ENCODE peak calls at places on chromosomes 4 and X, in five cellular contexts. R, Y, P, D and G are unnamed samples.

GRCh38 chrX:353566-354535 is 32.9 kb downstream of the PPP2R3B start:
- DNase-seq in R (no peak), Y (no peak), P (no peak), D (no peak), G (no peak)

GRCh38 chrX:47351706-47352105 is 18.7 kb upstream of the ZNF157 start:
- DNase-seq in R (no peak), Y (no peak), P (no peak), D (no peak), G (peak; percentile 60)

GRCh38 chr4:142353149-142353738 is 492.9 kb downstream of the INPP4B start:
- DNase-seq in R (peak; percentile 61), Y (no peak), P (no peak), D (peak; percentile 24), G (peak; percentile 80)

GRCh38 chr4:3851211-3851610 is 85.0 kb downstream of the ADRA2C start:
- DNase-seq in R (no peak), Y (peak; percentile 63), P (no peak), D (no peak), G (peak; percentile 17)

GRCh38 chr4:117983541-117984451 is 50.5 kb upstream of the NDST3 start:
- DNase-seq in R (no peak), Y (no peak), P (no peak), D (no peak), G (peak; percentile 0)

GRCh38 chr4:128228021-128228571 is 59.5 kb downstream of the PGRMC2 start:
- DNase-seq in R (peak; percentile 11), Y (no peak), P (no peak), D (no peak), G (no peak)

GRCh38 chr4:170538821-170539473 is 449.2 kb upstream of the AADAT start:
- DNase-seq in R (no peak), Y (no peak), P (no peak), D (no peak), G (no peak)

GRCh38 chrX:134460861-134461218 is 875 bp downstream of the HPRT1 start:
- DNase-seq in R (peak; percentile 20), Y (no peak), P (no peak), D (peak; percentile 43), G (peak; percentile 1)

GRCh38 chrX:40380649-40381488 is 199.9 kb upstream of the ATP6AP2 start:
- DNase-seq in R (no peak), Y (no peak), P (peak; percentile 31), D (no peak), G (no peak)

GRCh38 chr4:137599766-137600165 is 67.5 kb upstream of the PCDH18 start:
- DNase-seq in R (no peak), Y (no peak), P (no peak), D (no peak), G (no peak)

DNA sequence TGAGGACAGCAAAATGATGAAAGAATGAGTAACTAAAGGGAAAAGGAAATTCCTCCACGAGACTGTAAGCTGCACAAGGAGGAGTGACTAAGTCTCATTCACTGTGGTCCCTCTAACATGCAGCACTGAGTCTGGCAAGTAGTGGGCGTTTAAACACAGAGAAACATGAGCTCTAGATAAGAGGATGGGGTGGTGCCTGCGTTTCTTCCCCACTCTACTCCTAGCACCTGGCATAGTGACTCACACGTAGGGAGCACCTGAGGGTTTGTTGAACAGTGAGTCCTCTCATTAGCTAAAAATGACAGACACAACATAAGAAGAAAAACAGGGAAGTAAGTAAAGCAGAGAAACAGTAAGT is 105.8 kb upstream of the CBR4 start:
- DNase-seq in R (peak; percentile 48), Y (no peak), P (no peak), D (peak; percentile 19), G (peak; percentile 99)
- TF ChIP-seq USF2 in R (no peak), Y (no peak), P (no peak), D (no peak), G (peak; percentile 16)

GRCh38 chr4:186790630-186791029 is 67.0 kb upstream of the FAT1 start:
- DNase-seq in R (no peak), Y (no peak), P (no peak), D (no peak), G (peak; percentile 49)
- TF ChIP-seq USF2 in R (no peak), Y (no peak), P (no peak), D (no peak), G (no peak)

DNA sequence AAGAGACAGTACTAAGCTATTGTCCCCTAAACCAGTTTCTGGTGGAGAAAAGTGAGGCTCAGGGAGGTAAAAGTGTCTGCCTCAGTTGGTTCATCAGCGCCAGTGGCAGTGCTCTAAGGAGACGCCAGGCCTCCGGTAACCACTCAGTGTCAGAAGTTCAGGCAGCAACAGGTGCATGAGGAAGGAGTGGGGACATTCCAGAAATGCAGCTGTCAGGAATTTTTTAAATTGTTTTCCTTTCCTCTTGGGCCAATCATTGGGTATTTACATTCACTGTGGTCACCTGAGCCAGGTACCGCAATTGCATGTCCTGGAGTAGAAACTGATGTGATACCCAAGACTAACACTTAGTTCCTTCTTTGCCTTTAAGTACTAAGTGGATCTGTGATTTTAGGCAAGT is 40.2 kb upstream of the HS3ST1 start:
- DNase-seq in R (no peak), Y (no peak), P (no peak), D (no peak), G (no peak)
- TF ChIP-seq USF2 in R (no peak), Y (no peak), P (no peak), D (no peak), G (no peak)

DNA sequence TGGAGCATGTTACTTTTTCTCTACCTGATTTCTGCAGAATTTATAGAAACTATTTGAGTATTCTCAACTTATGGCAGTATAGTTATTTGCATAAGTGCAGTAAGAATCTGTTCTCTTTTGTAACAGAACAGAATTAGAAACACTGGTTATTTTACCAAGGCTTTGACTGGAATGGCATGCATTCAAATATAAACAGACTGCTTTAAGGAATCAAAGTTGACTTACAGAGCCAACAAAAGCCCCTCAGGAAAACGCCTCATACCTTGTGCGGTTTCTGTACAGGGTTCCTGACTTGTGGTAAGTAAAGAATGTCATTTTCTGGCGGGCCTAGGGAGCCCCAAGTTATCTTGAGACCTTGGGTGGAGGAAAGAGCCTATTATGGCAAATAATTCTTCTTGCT is 97.1 kb downstream of the GPR143 start:
- DNase-seq in R (no peak), Y (no peak), P (no peak), D (no peak), G (peak; percentile 75)
- TF ChIP-seq USF2 in R (no peak), Y (no peak), P (no peak), D (no peak), G (no peak)

GRCh38 chr4:89657931-89658700 is 178.8 kb downstream of the SNCA start:
- DNase-seq in R (no peak), Y (no peak), P (peak; percentile 10), D (peak; percentile 4), G (peak; percentile 46)
- TF ChIP-seq USF2 in R (no peak), Y (no peak), P (no peak), D (no peak), G (no peak)

GRCh38 chr4:25782482-25782881 is 80.3 kb downstream of the SEL1L3 start:
- DNase-seq in R (no peak), Y (no peak), P (no peak), D (no peak), G (no peak)

GRCh38 chr4:25776795-25777194 is 86.0 kb downstream of the SEL1L3 start:
- DNase-seq in R (no peak), Y (no peak), P (no peak), D (no peak), G (no peak)

GRCh38 chr4:25783943-25784342 is 78.8 kb downstream of the SEL1L3 start:
- DNase-seq in R (no peak), Y (no peak), P (no peak), D (no peak), G (no peak)

GRCh38 chr4:25775166-25775565 is 87.6 kb downstream of the SEL1L3 start:
- DNase-seq in R (no peak), Y (no peak), P (no peak), D (no peak), G (no peak)

DNA sequence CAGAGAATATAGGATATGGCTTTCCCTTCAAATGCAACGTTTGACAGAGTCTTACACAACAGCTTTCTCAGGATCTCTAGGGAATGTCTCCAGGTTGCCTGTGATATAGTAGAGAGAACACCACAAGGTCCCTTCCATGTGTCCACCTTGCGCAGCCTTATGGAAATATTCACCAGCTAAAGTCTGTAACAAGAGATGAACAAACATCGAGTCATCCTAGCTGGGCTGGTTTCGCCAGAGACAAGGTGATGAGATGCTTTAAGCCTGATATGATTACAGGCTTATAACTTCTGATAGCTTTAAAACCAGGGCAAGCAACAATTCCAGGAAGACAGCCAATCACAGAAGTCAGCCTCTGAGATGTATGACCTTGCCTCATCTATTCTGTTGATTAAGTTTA is 83.8 kb downstream of the SEL1L3 start:
- DNase-seq in R (peak; percentile 25), Y (no peak), P (no peak), D (no peak), G (peak; percentile 43)
- TF ChIP-seq USF2 in R (no peak), Y (no peak), P (no peak), D (no peak), G (no peak)

GRCh38 chr4:13543091-13543581 is 1.2 kb downstream of the NKX3-2 start:
- DNase-seq in R (no peak), Y (no peak), P (peak; percentile 31), D (no peak), G (no peak)

GRCh38 chr4:13546374-13546854 is 2.1 kb upstream of the NKX3-2 start:
- DNase-seq in R (no peak), Y (no peak), P (peak; percentile 11), D (no peak), G (no peak)

GRCh38 chr4:13543648-13544555 is at the start of gene NKX3-2:
- DNase-seq in R (no peak), Y (no peak), P (peak; percentile 73), D (peak; percentile 29), G (peak; percentile 20)

GRCh38 chr4:13545394-13545808 is 1.1 kb upstream of the NKX3-2 start:
- DNase-seq in R (no peak), Y (no peak), P (no peak), D (no peak), G (no peak)

DNA sequence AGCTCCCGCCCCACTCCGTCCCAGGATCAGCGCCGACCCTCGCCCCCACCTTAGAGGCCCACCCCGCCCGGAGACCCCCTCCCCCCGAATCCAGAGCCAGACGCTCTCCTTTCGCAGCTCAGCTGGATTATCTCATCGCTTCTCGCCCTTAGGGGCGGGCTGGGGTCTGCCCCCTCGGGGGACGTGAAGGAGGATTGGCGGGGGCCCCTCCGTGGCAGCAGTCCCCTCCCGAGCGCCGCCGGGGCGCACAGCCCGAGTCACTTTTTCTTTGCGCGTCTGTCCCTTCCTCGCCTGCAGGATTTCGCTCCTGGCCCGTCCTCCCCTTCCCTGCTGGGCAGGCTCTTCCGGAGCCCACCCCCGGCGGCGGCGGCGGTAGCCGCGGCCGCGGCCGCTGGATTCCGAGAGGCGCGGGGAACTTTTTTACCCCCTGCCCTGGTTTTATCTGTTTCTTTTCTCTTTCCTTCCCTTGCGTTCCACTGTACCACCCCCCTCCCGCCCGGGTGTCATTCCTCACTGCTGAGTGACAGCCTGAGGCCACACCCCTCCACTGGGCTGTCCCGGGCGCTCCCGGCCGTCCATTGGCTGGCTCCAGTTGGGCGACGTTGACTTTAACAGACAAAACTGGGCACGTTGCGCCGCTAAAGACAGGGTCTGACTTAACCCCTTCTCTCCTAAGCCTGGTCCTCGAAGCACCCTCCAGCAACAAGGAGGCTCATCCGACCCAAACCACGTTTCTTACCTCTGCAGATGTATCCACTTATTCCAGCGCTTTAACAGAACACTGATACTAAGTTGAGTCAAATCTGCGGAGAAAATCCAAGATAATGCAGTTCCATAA is 467 bp upstream of the NKX3-2 start:
- DNase-seq in R (peak; percentile 73), Y (peak; percentile 95), P (peak; percentile 87), D (peak; percentile 92), G (peak; percentile 64)
- TF ChIP-seq USF2 in R (no peak), Y (peak; percentile 26), P (no peak), D (no peak), G (no peak)